ENCODE peak calls at places on chromosomes 13 and 19, in ten cellular contexts. E is WTC11, W is tibial nerve, I is upper lobe of left lung, N is IMR-90, Q is B cell, L is fibroblast of pulmonary artery, Y is esophagus squamous epithelium, M is GM12864, S is PC-3. K is an unnamed sample.

GRCh38 chr19:3459322-3459881 is 20.9 kb downstream of the SMIM24 start:
- DNase-seq in L (peak), S (no peak), E (no peak), M (no peak), I (peak), N (peak), Q (no peak), W (peak), Y (no peak), K (no peak)

GRCh38 chr19:6577410-6578125 is 13.4 kb downstream of the CD70 start:
- DNase-seq in E (no peak), S (no peak), Q (peak), N (no peak), M (peak), I (no peak), Y (no peak), W (no peak), L (no peak), K (no peak)

GRCh38 chr19:53333071-53333465 is 481 bp upstream of the ZNF845 start:
- DNase-seq in E (peak), Y (no peak), Q (peak), I (peak), S (no peak), W (peak), M (no peak), L (no peak), N (no peak), K (no peak)

GRCh38 chr19:38564981-38565685 is 52.6 kb downstream of the MAP4K1 start:
- DNase-seq in W (no peak), Y (no peak), M (no peak), N (no peak), I (peak), L (no peak), E (no peak), S (no peak), Q (peak), K (no peak)

GRCh38 chr19:37907735-37908066 is 693 bp downstream of the SIPA1L3 start:
- DNase-seq in Y (no peak), I (no peak), M (no peak), E (no peak), N (no peak), S (no peak), W (no peak), L (peak), Q (no peak), K (no peak)

GRCh38 chr19:756232-756631 is 5.3 kb downstream of the MISP start:
- DNase-seq in M (peak), N (peak), I (no peak), E (no peak), S (peak), W (no peak), L (peak), Q (no peak), Y (no peak), K (no peak)

GRCh38 chr13:94154362-94154761 is 325.1 kb downstream of the DCT start:
- DNase-seq in L (peak), Y (no peak), S (peak), E (no peak), I (no peak), W (peak), Q (no peak), N (peak), M (no peak), K (no peak)

GRCh38 chr13:66069570-66069969 is 1160.6 kb downstream of the PCDH9 start:
- DNase-seq in Y (no peak), M (no peak), N (peak), L (no peak), I (no peak), Q (no peak), S (no peak), W (no peak), E (no peak), K (no peak)

GRCh38 chr19:33201473-33201872 is 7.3 kb downstream of the LRP3 start:
- DNase-seq in Q (no peak), I (peak), E (no peak), M (no peak), Y (no peak), N (no peak), S (no peak), W (no peak), L (no peak), K (no peak)

GRCh38 chr13:33548065-33548464 is 262.5 kb upstream of the STARD13 start:
- DNase-seq in I (no peak), S (no peak), M (no peak), L (no peak), E (no peak), Y (no peak), Q (peak), W (no peak), N (no peak), K (no peak)

GRCh38 chr19:35105411-35106290 is 10.0 kb upstream of the FXYD3 start:
- DNase-seq in S (no peak), Q (no peak), N (no peak), I (peak), L (no peak), W (no peak), Y (no peak), E (no peak), M (no peak), K (no peak)
- TF ChIP-seq CTCF in S (no peak), Q (no peak), N (no peak), I (no peak), L (no peak), W (no peak), Y (no peak), E (no peak), M (no peak), K (no peak)

GRCh38 chr19:9768175-9769112 is at the start of gene ZNF846:
- DNase-seq in S (peak), Q (peak), E (peak), N (peak), L (peak), W (peak), Y (peak), I (peak), M (peak), K (peak)
- TF ChIP-seq CTCF in S (no peak), Q (no peak), E (no peak), N (no peak), L (no peak), W (peak), Y (no peak), I (no peak), M (no peak), K (no peak)

GRCh38 chr19:7737215-7737614 is 5.3 kb upstream of the CLEC4G start:
- DNase-seq in I (no peak), W (no peak), Y (no peak), E (no peak), Q (no peak), N (no peak), L (no peak), M (no peak), S (no peak), K (no peak)
- TF ChIP-seq CTCF in I (no peak), W (no peak), Y (no peak), E (no peak), Q (no peak), N (no peak), L (no peak), M (no peak), S (no peak), K (no peak)

DNA sequence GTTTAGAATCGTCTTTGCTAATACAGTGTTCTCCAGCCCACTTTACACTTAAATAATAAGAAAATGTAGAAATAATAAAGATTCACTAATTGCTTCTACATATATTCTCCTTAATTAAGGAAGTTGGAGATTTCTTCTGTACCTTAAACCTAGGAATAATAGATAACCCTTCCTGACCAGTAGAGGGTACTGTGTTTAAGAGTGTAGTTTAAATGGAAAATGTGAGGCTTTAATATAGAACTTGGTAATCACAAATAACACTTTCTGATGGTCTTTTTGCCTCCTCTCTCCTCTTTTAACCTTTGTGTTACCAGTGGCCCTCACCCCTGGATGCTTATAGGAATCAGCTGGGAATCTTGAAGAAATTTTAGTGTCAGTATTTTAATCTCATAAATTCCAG is 20.7 kb downstream of the POMP start:
- DNase-seq in N (peak), L (peak), W (no peak), M (no peak), E (no peak), I (no peak), Y (no peak), S (peak), Q (no peak), K (no peak)
- TF ChIP-seq CTCF in N (peak), L (peak), W (no peak), M (no peak), E (no peak), I (peak), Y (peak), S (peak), Q (no peak), K (no peak)

K was measured in natural killer cell.